ENCODE peak calls at places on chromosomes 11 and 22, in five cellular contexts. C, E, Y, K and M are unnamed samples.

GRCh38 chr22:40387758-40388157 is 17.4 kb downstream of the SGSM3 start:
- DNase-seq in E (no peak), C (peak), K (no peak), Y (no peak), M (no peak)

GRCh38 chr11:56700242-56700918 is 1.5 kb downstream of the OR9G1 start:
- DNase-seq in Y (no peak), K (no peak), E (no peak), C (no peak), M (no peak)

GRCh38 chr11:58923300-58923788 is 15.9 kb upstream of the GLYATL1 start:
- DNase-seq in Y (no peak), C (no peak), E (peak), K (peak), M (peak)

GRCh38 chr11:65183201-65183891 is 1.6 kb downstream of the CAPN1 start:
- DNase-seq in C (no peak), K (no peak), E (no peak), Y (no peak), M (no peak)

GRCh38 chr11:29280452-29280851 is 736.4 kb downstream of the KCNA4 start:
- DNase-seq in C (no peak), E (peak), Y (no peak), K (peak), M (peak)

GRCh38 chr11:28919194-28919593 is 811.0 kb downstream of the METTL15 start:
- DNase-seq in C (no peak), Y (no peak), E (no peak), K (no peak), M (peak)

GRCh38 chr11:3154001-3154599 is 11.0 kb downstream of the OSBPL5 start:
- DNase-seq in K (peak), C (no peak), E (no peak), Y (no peak), M (no peak)

GRCh38 chr22:24432059-24432853 is 4.9 kb downstream of the ADORA2A start:
- DNase-seq in E (no peak), K (peak), Y (no peak), C (no peak), M (peak)

GRCh38 chr22:50030315-50031188 is 18.0 kb upstream of the IL17REL start:
- DNase-seq in E (peak), Y (no peak), C (peak), K (peak), M (peak)

GRCh38 chr11:68990995-68991780 is 10.4 kb upstream of the MRGPRD start:
- DNase-seq in E (no peak), K (no peak), C (no peak), Y (no peak), M (no peak)

GRCh38 chr22:23774114-23774921 is 1.7 kb downstream of the MMP11 start:
- DNase-seq in Y (no peak), E (no peak), K (no peak), C (no peak), M (no peak)

GRCh38 chr11:69497221-69497787 is 15.8 kb downstream of the LINC01488 start:
- DNase-seq in C (peak), K (peak), E (peak), Y (peak), M (peak)